ENCODE peak calls at places on chromosomes 2 and 18, in four cellular contexts. N, G, O and L are unnamed samples.

GRCh38 chr2:2263196-2263829 is 67.8 kb downstream of the MYT1L start:
- DNase-seq in O (no peak), N (no peak), G (no peak), L (no peak)

GRCh38 chr2:213177685-213178084 is 26.3 kb upstream of the IKZF2 start:
- DNase-seq in G (no peak), N (no peak), O (no peak), L (no peak)

GRCh38 chr2:43464546-43464945 is 131.3 kb downstream of the THADA start:
- DNase-seq in N (no peak), O (peak), G (peak), L (no peak)

GRCh38 chr2:197130318-197130717 is 180.3 kb downstream of the ANKRD44 start:
- DNase-seq in N (no peak), G (no peak), O (no peak), L (no peak)

GRCh38 chr2:135985826-135986393 is 484 bp upstream of the DARS1 start:
- DNase-seq in N (no peak), O (no peak), G (no peak), L (no peak)

GRCh38 chr2:68491582-68491981 is 24.2 kb downstream of the APLF start:
- DNase-seq in G (no peak), O (no peak), N (no peak), L (no peak)

GRCh38 chr2:23587330-23587729 is 202.4 kb downstream of the KLHL29 start:
- DNase-seq in O (no peak), N (no peak), G (no peak), L (peak)

GRCh38 chr2:126359494-126359893 is 296.5 kb upstream of the GYPC start:
- DNase-seq in O (peak), N (no peak), G (no peak), L (no peak)

GRCh38 chr2:60837123-60837522 is 44.3 kb upstream of the REL start:
- DNase-seq in G (no peak), O (no peak), N (no peak), L (no peak)

GRCh38 chr2:42095923-42096408 is 48.1 kb downstream of the PKDCC start:
- DNase-seq in O (peak), N (no peak), G (peak), L (no peak)

GRCh38 chr2:113080134-113080533 is 12.4 kb downstream of the IL1F10 start:
- DNase-seq in O (peak), N (no peak), G (no peak), L (no peak)

GRCh38 chr2:88199912-88200682 is 30.0 kb downstream of the THNSL2 start:
- DNase-seq in O (no peak), N (no peak), G (peak), L (no peak)

GRCh38 chr18:46169464-46169941 is 65.3 kb downstream of the HAUS1 start:
- DNase-seq in G (no peak), O (peak), N (peak), L (no peak)

GRCh38 chr2:61018798-61019197 is 743 bp upstream of the PUS10 start:
- DNase-seq in G (no peak), N (no peak), O (no peak), L (no peak)

GRCh38 chr2:35871672-35872071 is 483.9 kb upstream of the CRIM1 start:
- DNase-seq in O (no peak), N (no peak), G (no peak), L (no peak)

GRCh38 chr2:2942225-2942624 is 435.4 kb downstream of the EIPR1 start:
- DNase-seq in N (no peak), G (no peak), O (no peak), L (peak)

GRCh38 chr2:42071762-42072161 is 23.9 kb downstream of the PKDCC start:
- DNase-seq in O (peak), N (no peak), G (no peak), L (no peak)

GRCh38 chr2:42909966-42910365 is 117.6 kb upstream of the HAAO start:
- DNase-seq in G (no peak), N (no peak), O (no peak), L (no peak)

GRCh38 chr2:234887277-234887676 is 64.5 kb upstream of the SH3BP4 start:
- DNase-seq in G (no peak), N (no peak), O (no peak), L (no peak)

GRCh38 chr2:169478339-169478738 is 955 bp upstream of the BBS5 start:
- DNase-seq in N (no peak), G (no peak), O (peak), L (no peak)

DNA sequence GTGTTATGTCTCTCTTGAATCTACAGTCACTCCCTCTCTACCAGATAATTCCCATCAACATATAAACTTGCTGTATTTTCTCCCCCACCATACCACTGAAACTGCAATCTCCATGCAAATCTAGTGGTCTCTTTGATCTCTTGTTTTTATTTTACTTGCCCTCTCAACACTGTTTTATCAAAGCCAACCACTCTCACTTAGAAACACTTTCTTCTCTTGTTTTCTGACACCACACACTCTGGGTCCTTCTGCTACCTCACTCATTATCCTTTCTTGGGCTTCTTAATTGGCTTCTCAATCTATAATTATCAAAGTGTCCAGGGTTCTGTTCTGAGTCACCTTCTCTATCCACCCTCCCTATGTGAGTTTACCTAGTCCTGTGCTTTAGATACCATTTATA is 2.0 kb upstream of the MCFD2 start:
- DNase-seq in O (no peak), G (no peak), N (no peak), L (no peak)
- H3K4me3 ChIP-seq in O (no peak), G (no peak), N (no peak), L (no peak)

GRCh38 chr2:99970292-99970868 is 172.0 kb downstream of the AFF3 start:
- DNase-seq in G (no peak), N (peak), O (peak), L (no peak)
- H3K4me3 ChIP-seq in G (no peak), N (no peak), O (no peak), L (no peak)

GRCh38 chr2:216059233-216059834 is 22.3 kb downstream of the PECR start:
- DNase-seq in G (no peak), N (no peak), O (no peak), L (no peak)
- H3K4me3 ChIP-seq in G (no peak), N (no peak), O (no peak), L (no peak)

GRCh38 chr2:191578031-191578430 is 99.9 kb upstream of the NABP1 start:
- DNase-seq in N (no peak), G (no peak), O (no peak), L (no peak)
- H3K4me3 ChIP-seq in N (no peak), G (no peak), O (no peak), L (no peak)

GRCh38 chr2:166825914-166826313 is 62.4 kb upstream of the XIRP2 start:
- DNase-seq in O (no peak), G (no peak), N (no peak), L (no peak)
- H3K4me3 ChIP-seq in O (no peak), G (no peak), N (no peak), L (no peak)

GRCh38 chr18:69946608-69947155 is 991 bp downstream of the CD226 start:
- DNase-seq in O (no peak), G (no peak), N (no peak), L (no peak)

GRCh38 chr18:69945220-69946114 is 2.2 kb downstream of the CD226 start:
- DNase-seq in O (no peak), N (no peak), G (no peak), L (no peak)

GRCh38 chr18:69948919-69949537 is 1.4 kb upstream of the CD226 start:
- DNase-seq in G (peak), N (no peak), O (peak), L (peak)

GRCh38 chr18:69949538-69949936 is 1.9 kb upstream of the CD226 start:
- DNase-seq in G (no peak), N (no peak), O (no peak), L (no peak)

DNA sequence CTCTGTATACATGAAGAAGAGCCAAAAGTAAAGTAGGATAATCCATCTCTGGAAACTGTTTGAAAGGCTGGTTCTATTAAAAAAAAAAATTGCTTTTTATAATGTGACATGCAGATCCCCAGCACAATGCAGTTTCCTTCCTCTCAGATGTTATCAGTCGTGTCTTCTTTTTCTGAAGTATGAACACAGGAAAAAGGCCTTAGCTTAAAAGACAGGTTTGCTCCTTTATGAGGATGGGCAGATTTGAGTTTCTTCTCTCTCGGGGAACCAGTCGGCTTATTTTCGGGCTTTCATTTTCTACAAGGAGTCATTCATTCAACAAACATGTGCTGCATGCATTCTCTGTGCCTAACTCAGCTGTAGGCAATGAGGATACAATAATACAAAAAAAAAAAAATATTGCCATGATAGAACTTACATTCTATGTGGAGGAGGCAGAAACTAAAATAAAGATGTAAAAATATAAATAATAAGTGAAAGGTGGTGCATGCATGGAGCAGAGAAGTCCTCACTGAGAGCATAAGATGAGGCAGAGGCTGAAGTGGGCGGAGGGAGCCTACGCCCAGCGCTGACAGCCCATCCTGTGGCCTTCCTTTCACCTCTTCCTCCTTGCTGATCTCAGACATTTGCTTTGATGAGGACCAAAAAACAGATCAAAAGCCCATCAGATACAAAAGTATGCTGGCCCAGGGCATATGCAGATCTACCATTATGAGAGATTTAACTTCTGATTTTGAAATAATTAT is at the start of gene CD226:
- DNase-seq in G (no peak), N (no peak), O (no peak), L (no peak)
- H3K4me3 ChIP-seq in G (peak), N (no peak), O (no peak), L (no peak)

DNA sequence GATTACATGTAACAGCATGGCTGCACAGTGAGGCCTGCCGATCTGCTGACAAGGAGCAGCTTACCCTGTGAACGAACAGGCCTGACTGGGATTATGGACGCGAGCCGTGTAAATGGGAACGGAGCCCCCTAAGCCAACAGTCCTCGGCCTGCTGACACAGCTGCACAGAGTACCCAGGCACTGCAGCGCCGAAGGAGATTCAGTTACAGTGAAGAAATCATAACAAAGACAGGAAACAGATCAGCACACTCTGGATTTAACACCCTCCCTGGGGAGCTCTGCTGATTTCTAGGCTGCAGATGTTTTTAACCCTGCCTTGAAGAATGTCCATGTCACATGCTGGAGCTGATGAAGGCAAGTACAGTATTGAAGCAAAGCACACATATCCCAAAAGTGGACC is 43.4 kb downstream of the COLEC12 start:
- DNase-seq in G (peak), O (peak), N (peak), L (no peak)
- H3K4me3 ChIP-seq in G (peak), O (peak), N (no peak), L (no peak)

GRCh38 chr18:21684731-21685130 is 19.8 kb downstream of the ABHD3 start:
- DNase-seq in O (no peak), N (no peak), G (no peak), L (no peak)

GRCh38 chr18:21678897-21679296 is 25.7 kb downstream of the ABHD3 start:
- DNase-seq in N (no peak), O (no peak), G (no peak), L (no peak)

GRCh38 chr18:21686282-21687105 is 18.1 kb downstream of the ABHD3 start:
- DNase-seq in G (no peak), O (no peak), N (no peak), L (no peak)

GRCh38 chr18:21680148-21680547 is 24.4 kb downstream of the ABHD3 start:
- DNase-seq in O (no peak), G (no peak), N (no peak), L (no peak)

DNA sequence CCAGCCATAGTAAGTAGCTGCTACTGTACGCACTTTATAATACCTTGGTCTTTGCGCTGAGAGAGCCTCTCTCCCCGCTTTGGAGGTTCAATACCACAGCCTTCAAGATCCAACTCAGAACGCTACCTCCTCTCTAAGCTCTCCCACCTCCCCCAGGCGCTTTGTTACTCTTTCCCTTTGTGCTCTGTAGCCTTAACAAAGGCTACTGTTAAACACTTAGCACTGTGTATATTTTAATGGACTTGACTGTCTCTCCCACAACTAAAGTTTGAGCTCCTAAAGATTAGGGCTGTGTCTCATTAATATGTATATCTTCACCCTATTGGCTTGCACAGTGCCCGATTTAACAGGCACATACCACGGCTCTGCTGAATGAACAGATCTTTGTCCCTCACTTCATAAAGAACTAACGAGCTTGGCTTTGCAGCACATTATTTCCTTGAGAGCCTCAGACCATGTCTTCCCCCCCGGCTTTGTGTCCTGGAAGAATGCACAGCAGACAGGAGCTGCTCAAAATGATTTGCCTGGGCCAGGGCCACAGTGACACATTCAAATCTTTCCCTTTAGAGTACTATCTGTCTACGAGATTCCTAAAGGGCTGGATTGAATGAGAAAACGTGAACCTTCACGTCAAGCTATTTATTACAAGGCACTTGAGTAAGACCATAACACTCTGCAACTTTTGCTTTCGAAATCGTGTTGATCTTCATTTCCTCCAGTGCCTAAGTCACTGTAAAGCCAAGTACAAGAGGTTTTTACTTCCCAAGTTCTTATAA is 22.1 kb downstream of the ABHD3 start:
- DNase-seq in G (no peak), O (peak), N (peak), L (no peak)
- H3K4me3 ChIP-seq in G (peak), O (peak), N (peak), L (peak)

GRCh38 chr18:63314991-63315662 is 4.4 kb downstream of the BCL2 start:
- DNase-seq in G (no peak), N (no peak), O (no peak), L (no peak)

GRCh38 chr18:63314062-63314790 is 5.3 kb downstream of the BCL2 start:
- DNase-seq in O (no peak), G (no peak), N (no peak), L (no peak)

GRCh38 chr18:63316612-63317555 is 2.7 kb downstream of the BCL2 start:
- DNase-seq in G (no peak), O (no peak), N (no peak), L (no peak)

GRCh38 chr18:63317556-63317946 is 2.0 kb downstream of the BCL2 start:
- DNase-seq in O (no peak), N (no peak), G (no peak), L (no peak)

GRCh38 chr18:63315879-63316278 is 3.7 kb downstream of the BCL2 start:
- DNase-seq in N (no peak), O (no peak), G (no peak), L (no peak)
- H3K4me3 ChIP-seq in N (no peak), O (no peak), G (no peak), L (no peak)

GRCh38 chr18:23868341-23868740 is 146.2 kb upstream of the TTC39C start:
- DNase-seq in O (no peak), N (no peak), G (no peak), L (no peak)

GRCh38 chr18:23867011-23867410 is 147.5 kb upstream of the TTC39C start:
- DNase-seq in N (no peak), O (no peak), G (no peak), L (no peak)

GRCh38 chr18:23872701-23873550 is 141.6 kb upstream of the TTC39C start:
- DNase-seq in O (no peak), N (no peak), G (no peak), L (peak)

GRCh38 chr18:23871410-23871809 is 143.1 kb upstream of the TTC39C start:
- DNase-seq in O (peak), N (no peak), G (peak), L (no peak)

GRCh38 chr18:23870963-23871362 is 143.6 kb upstream of the TTC39C start:
- DNase-seq in N (no peak), G (no peak), O (no peak), L (no peak)
- H3K4me3 ChIP-seq in N (no peak), G (no peak), O (no peak), L (no peak)